ENCODE peak calls at places on chromosomes 3 and 15, in eight cellular contexts. R, W, Z, H, V, D, M and N are unnamed samples.

GRCh38 chr3:44106761-44107160 is 134.9 kb upstream of the TOPAZ1 start:
- DNase-seq in D (no peak), M (no peak), R (no peak), W (no peak), V (no peak), Z (no peak), H (no peak), N (no peak)

GRCh38 chr3:90024986-90025385 is 917.6 kb downstream of the EPHA3 start:
- DNase-seq in D (no peak), W (no peak), V (no peak), Z (no peak), R (no peak), H (no peak), M (no peak), N (no peak)

GRCh38 chr3:123909785-123910184 is 25.7 kb upstream of the MYLK start:
- DNase-seq in V (no peak), M (no peak), R (no peak), H (no peak), D (no peak), Z (no peak), W (no peak), N (no peak)

GRCh38 chr3:10744098-10744465 is 71.9 kb upstream of the SLC6A11 start:
- DNase-seq in Z (no peak), V (no peak), M (no peak), W (no peak), D (no peak), H (no peak), R (no peak), N (no peak)

GRCh38 chr15:89002281-89002761 is 85.9 kb upstream of the ABHD2 start:
- DNase-seq in V (peak; percentile 47), H (peak; percentile 91), W (no peak), D (no peak), M (no peak), R (no peak), Z (no peak), N (no peak)

GRCh38 chr15:98394546-98394945 is 253.8 kb upstream of the IGF1R start:
- DNase-seq in R (no peak), H (no peak), Z (no peak), M (no peak), D (no peak), V (no peak), W (no peak), N (no peak)

GRCh38 chr3:175270199-175270837 is 411.2 kb downstream of the NAALADL2 start:
- DNase-seq in W (no peak), R (no peak), Z (no peak), M (no peak), V (no peak), H (no peak), D (no peak), N (no peak)

GRCh38 chr3:126481808-126482502 is 6.3 kb upstream of the ZXDC start:
- DNase-seq in Z (peak; percentile 14), W (peak; percentile 48), H (peak; percentile 66), D (no peak), M (no peak), V (peak; percentile 60), R (no peak), N (no peak)

GRCh38 chr15:83653288-83653638 is 660 bp upstream of the ADAMTSL3 start:
- DNase-seq in R (no peak), V (no peak), M (no peak), W (no peak), H (no peak), D (no peak), Z (no peak), N (no peak)

GRCh38 chr3:113249601-113250000 is 38.2 kb downstream of the BOC start:
- DNase-seq in R (no peak), Z (no peak), D (no peak), V (no peak), H (no peak), M (no peak), W (no peak), N (no peak)